ENCODE peak calls at places on chromosomes 5 and 9, in ten cellular contexts. One of them, this sample, is unnamed.

GRCh38 chr5:76401801-76402250 is 1.3 kb upstream of the IQGAP2 start:
- DNase-seq in H9: no peak
- DNase-seq in B cell: peak; percentile 66
- DNase-seq in mucosa of descending colon: peak; percentile 42
- DNase-seq in brain microvascular endothelial cell: no peak
- DNase-seq in lower leg skin: no peak
- DNase-seq in sigmoid colon: no peak
- DNase-seq in kidney: no peak
- DNase-seq in cardiac fibroblast: no peak
- DNase-seq in nephron progenitor cell: no peak
- DNase-seq in this sample: no peak

GRCh38 chr9:137550241-137550621 is at the start of gene PNPLA7:
- DNase-seq in B cell: peak; percentile 74
- DNase-seq in nephron progenitor cell: peak; percentile 74
- DNase-seq in lower leg skin: peak; percentile 92
- DNase-seq in cardiac fibroblast: peak; percentile 86
- DNase-seq in brain microvascular endothelial cell: peak; percentile 49
- DNase-seq in kidney: peak; percentile 96
- DNase-seq in mucosa of descending colon: peak; percentile 93
- DNase-seq in H9: peak; percentile 86
- DNase-seq in sigmoid colon: peak; percentile 95
- DNase-seq in this sample: peak; percentile 93

GRCh38 chr9:76200730-76201129 is 193.5 kb downstream of the RFK start:
- DNase-seq in brain microvascular endothelial cell: no peak
- DNase-seq in mucosa of descending colon: no peak
- DNase-seq in lower leg skin: no peak
- DNase-seq in kidney: no peak
- DNase-seq in sigmoid colon: no peak
- DNase-seq in B cell: no peak
- DNase-seq in H9: no peak
- DNase-seq in nephron progenitor cell: no peak
- DNase-seq in cardiac fibroblast: no peak
- DNase-seq in this sample: no peak

GRCh38 chr9:133959171-133959570 is 33.0 kb downstream of the VAV2 start:
- DNase-seq in H9: no peak
- DNase-seq in kidney: peak; percentile 63
- DNase-seq in brain microvascular endothelial cell: no peak
- DNase-seq in sigmoid colon: no peak
- DNase-seq in lower leg skin: no peak
- DNase-seq in nephron progenitor cell: no peak
- DNase-seq in B cell: no peak
- DNase-seq in cardiac fibroblast: no peak
- DNase-seq in mucosa of descending colon: no peak
- DNase-seq in this sample: no peak

GRCh38 chr9:129140397-129141065 is 29.3 kb downstream of the PTPA start:
- DNase-seq in brain microvascular endothelial cell: peak; percentile 47
- DNase-seq in kidney: no peak
- DNase-seq in nephron progenitor cell: peak; percentile 31
- DNase-seq in cardiac fibroblast: peak; percentile 70
- DNase-seq in B cell: no peak
- DNase-seq in H9: peak; percentile 77
- DNase-seq in mucosa of descending colon: peak; percentile 63
- DNase-seq in sigmoid colon: peak; percentile 79
- DNase-seq in lower leg skin: no peak
- DNase-seq in this sample: no peak

GRCh38 chr5:71528206-71528605 is 58.9 kb upstream of the MCCC2 start:
- DNase-seq in sigmoid colon: no peak
- DNase-seq in H9: no peak
- DNase-seq in kidney: no peak
- DNase-seq in nephron progenitor cell: no peak
- DNase-seq in cardiac fibroblast: peak; percentile 24
- DNase-seq in brain microvascular endothelial cell: no peak
- DNase-seq in B cell: no peak
- DNase-seq in mucosa of descending colon: no peak
- DNase-seq in lower leg skin: no peak
- DNase-seq in this sample: no peak

GRCh38 chr5:139873033-139873794 is 77.6 kb downstream of the PSD2 start:
- DNase-seq in H9: no peak
- DNase-seq in B cell: no peak
- DNase-seq in brain microvascular endothelial cell: no peak
- DNase-seq in nephron progenitor cell: no peak
- DNase-seq in cardiac fibroblast: no peak
- DNase-seq in lower leg skin: no peak
- DNase-seq in kidney: peak; percentile 35
- DNase-seq in mucosa of descending colon: no peak
- DNase-seq in sigmoid colon: no peak
- DNase-seq in this sample: no peak

GRCh38 chr5:89279458-89280036 is 396.6 kb upstream of the MEF2C start:
- DNase-seq in mucosa of descending colon: no peak
- DNase-seq in cardiac fibroblast: no peak
- DNase-seq in B cell: no peak
- DNase-seq in H9: no peak
- DNase-seq in brain microvascular endothelial cell: no peak
- DNase-seq in kidney: no peak
- DNase-seq in lower leg skin: no peak
- DNase-seq in sigmoid colon: no peak
- DNase-seq in nephron progenitor cell: no peak
- DNase-seq in this sample: no peak

GRCh38 chr9:83403864-83404263 is 134.3 kb downstream of the FRMD3 start:
- DNase-seq in cardiac fibroblast: peak; percentile 67
- DNase-seq in nephron progenitor cell: no peak
- DNase-seq in H9: no peak
- DNase-seq in kidney: no peak
- DNase-seq in sigmoid colon: no peak
- DNase-seq in brain microvascular endothelial cell: peak; percentile 52
- DNase-seq in B cell: no peak
- DNase-seq in lower leg skin: no peak
- DNase-seq in mucosa of descending colon: no peak
- DNase-seq in this sample: no peak

GRCh38 chr5:3348576-3349535 is 246.8 kb upstream of the IRX1 start:
- DNase-seq in brain microvascular endothelial cell: no peak
- DNase-seq in H9: peak; percentile 17
- DNase-seq in sigmoid colon: peak; percentile 48
- DNase-seq in nephron progenitor cell: no peak
- DNase-seq in B cell: no peak
- DNase-seq in mucosa of descending colon: no peak
- DNase-seq in cardiac fibroblast: no peak
- DNase-seq in kidney: peak; percentile 48
- DNase-seq in lower leg skin: peak; percentile 9
- DNase-seq in this sample: no peak

GRCh38 chr9:93945400-93946337 is 9.5 kb downstream of the BARX1 start:
- DNase-seq in mucosa of descending colon: peak; percentile 36
- DNase-seq in lower leg skin: no peak
- DNase-seq in nephron progenitor cell: no peak
- DNase-seq in sigmoid colon: no peak
- DNase-seq in brain microvascular endothelial cell: no peak
- DNase-seq in B cell: no peak
- DNase-seq in H9: no peak
- DNase-seq in cardiac fibroblast: no peak
- DNase-seq in kidney: no peak
- DNase-seq in this sample: no peak

GRCh38 chr5:143560378-143560777 is 156.9 kb upstream of the NR3C1 start:
- DNase-seq in brain microvascular endothelial cell: no peak
- DNase-seq in nephron progenitor cell: no peak
- DNase-seq in cardiac fibroblast: no peak
- DNase-seq in B cell: no peak
- DNase-seq in lower leg skin: no peak
- DNase-seq in H9: no peak
- DNase-seq in kidney: no peak
- DNase-seq in mucosa of descending colon: no peak
- DNase-seq in sigmoid colon: no peak
- DNase-seq in this sample: no peak

GRCh38 chr9:9003184-9003583 is 1203.6 kb upstream of the DMAC1 start:
- DNase-seq in H9: no peak
- DNase-seq in kidney: no peak
- DNase-seq in mucosa of descending colon: peak; percentile 21
- DNase-seq in lower leg skin: no peak
- DNase-seq in brain microvascular endothelial cell: peak; percentile 13
- DNase-seq in sigmoid colon: no peak
- DNase-seq in cardiac fibroblast: no peak
- DNase-seq in nephron progenitor cell: no peak
- DNase-seq in B cell: no peak
- DNase-seq in this sample: peak; percentile 73

GRCh38 chr9:22381170-22381569 is 65.5 kb upstream of the DMRTA1 start:
- DNase-seq in sigmoid colon: no peak
- DNase-seq in H9: no peak
- DNase-seq in B cell: no peak
- DNase-seq in nephron progenitor cell: no peak
- DNase-seq in kidney: no peak
- DNase-seq in lower leg skin: no peak
- DNase-seq in brain microvascular endothelial cell: no peak
- DNase-seq in cardiac fibroblast: no peak
- DNase-seq in mucosa of descending colon: no peak
- DNase-seq in this sample: no peak

GRCh38 chr5:177094224-177095087 is 7.7 kb downstream of the FGFR4 start:
- DNase-seq in nephron progenitor cell: no peak
- DNase-seq in lower leg skin: no peak
- DNase-seq in sigmoid colon: peak; percentile 96
- DNase-seq in kidney: peak; percentile 93
- DNase-seq in brain microvascular endothelial cell: peak; percentile 14
- DNase-seq in H9: no peak
- DNase-seq in mucosa of descending colon: peak; percentile 63
- DNase-seq in cardiac fibroblast: peak; percentile 94
- DNase-seq in B cell: no peak
- DNase-seq in this sample: peak; percentile 86

GRCh38 chr9:6567140-6567591 is 78.4 kb downstream of the GLDC start:
- DNase-seq in mucosa of descending colon: no peak
- DNase-seq in cardiac fibroblast: peak; percentile 91
- DNase-seq in B cell: no peak
- DNase-seq in lower leg skin: no peak
- DNase-seq in brain microvascular endothelial cell: peak; percentile 94
- DNase-seq in kidney: no peak
- DNase-seq in nephron progenitor cell: no peak
- DNase-seq in H9: no peak
- DNase-seq in sigmoid colon: no peak
- DNase-seq in this sample: no peak

GRCh38 chr5:74673011-74673790 is 11.8 kb upstream of the HEXB start:
- DNase-seq in H9: no peak
- DNase-seq in mucosa of descending colon: no peak
- DNase-seq in B cell: no peak
- DNase-seq in brain microvascular endothelial cell: no peak
- DNase-seq in cardiac fibroblast: peak; percentile 65
- DNase-seq in lower leg skin: no peak
- DNase-seq in sigmoid colon: no peak
- DNase-seq in kidney: no peak
- DNase-seq in nephron progenitor cell: no peak
- DNase-seq in this sample: peak; percentile 35

GRCh38 chr5:43154424-43154823 is 33.7 kb downstream of the ZNF131 start:
- DNase-seq in B cell: no peak
- DNase-seq in cardiac fibroblast: no peak
- DNase-seq in mucosa of descending colon: no peak
- DNase-seq in sigmoid colon: no peak
- DNase-seq in nephron progenitor cell: no peak
- DNase-seq in brain microvascular endothelial cell: no peak
- DNase-seq in kidney: no peak
- DNase-seq in lower leg skin: no peak
- DNase-seq in H9: no peak
- DNase-seq in this sample: no peak

GRCh38 chr9:137459601-137460362 is 648 bp upstream of the NSMF start:
- DNase-seq in H9: no peak
- DNase-seq in brain microvascular endothelial cell: no peak
- DNase-seq in cardiac fibroblast: no peak
- DNase-seq in kidney: peak; percentile 80
- DNase-seq in sigmoid colon: no peak
- DNase-seq in lower leg skin: no peak
- DNase-seq in nephron progenitor cell: no peak
- DNase-seq in B cell: no peak
- DNase-seq in mucosa of descending colon: no peak
- DNase-seq in this sample: no peak

DNA sequence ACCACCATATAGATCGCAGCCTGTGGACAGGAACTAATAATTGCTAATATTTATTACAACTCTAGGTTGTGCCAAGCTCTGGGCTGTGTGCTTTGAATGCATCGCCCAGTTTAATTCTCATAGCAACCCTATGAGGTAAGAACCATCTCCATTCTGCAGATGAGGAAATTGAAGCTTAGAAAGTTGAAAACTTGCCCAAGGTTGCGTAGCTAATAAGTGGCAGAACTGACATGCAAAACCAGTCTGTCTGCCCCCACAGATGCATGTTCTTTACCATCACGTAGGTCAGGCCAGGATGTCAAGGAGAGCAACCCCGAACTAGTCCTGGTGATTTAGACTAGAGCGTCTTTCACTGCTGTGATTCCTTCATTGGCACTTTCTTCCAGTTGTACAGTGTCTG is 15.6 kb downstream of the WWC1 start:
- DNase-seq in kidney: no peak
- DNase-seq in brain microvascular endothelial cell: no peak
- DNase-seq in B cell: no peak
- DNase-seq in lower leg skin: no peak
- DNase-seq in H9: no peak
- DNase-seq in sigmoid colon: no peak
- DNase-seq in mucosa of descending colon: no peak
- DNase-seq in nephron progenitor cell: no peak
- DNase-seq in cardiac fibroblast: no peak
- DNase-seq in this sample: no peak
- TF ChIP-seq CTCF in kidney: no peak
- TF ChIP-seq CTCF in brain microvascular endothelial cell: no peak
- TF ChIP-seq CTCF in B cell: no peak
- TF ChIP-seq CTCF in lower leg skin: no peak
- TF ChIP-seq CTCF in H9: no peak
- TF ChIP-seq CTCF in sigmoid colon: no peak
- TF ChIP-seq CTCF in mucosa of descending colon: no peak
- TF ChIP-seq CTCF in nephron progenitor cell: no peak
- TF ChIP-seq CTCF in cardiac fibroblast: no peak
- TF ChIP-seq CTCF in this sample: no peak

GRCh38 chr5:45639038-45639437 is 57.1 kb downstream of the HCN1 start:
- DNase-seq in mucosa of descending colon: no peak
- DNase-seq in nephron progenitor cell: no peak
- DNase-seq in cardiac fibroblast: no peak
- DNase-seq in kidney: no peak
- DNase-seq in lower leg skin: no peak
- DNase-seq in H9: no peak
- DNase-seq in sigmoid colon: no peak
- DNase-seq in brain microvascular endothelial cell: no peak
- DNase-seq in B cell: no peak
- DNase-seq in this sample: no peak
- TF ChIP-seq CTCF in mucosa of descending colon: no peak
- TF ChIP-seq CTCF in nephron progenitor cell: peak; percentile 37
- TF ChIP-seq CTCF in cardiac fibroblast: no peak
- TF ChIP-seq CTCF in kidney: no peak
- TF ChIP-seq CTCF in lower leg skin: no peak
- TF ChIP-seq CTCF in H9: peak; percentile 64
- TF ChIP-seq CTCF in sigmoid colon: no peak
- TF ChIP-seq CTCF in brain microvascular endothelial cell: no peak
- TF ChIP-seq CTCF in B cell: no peak
- TF ChIP-seq CTCF in this sample: no peak

GRCh38 chr9:18441245-18441644 is 32.7 kb upstream of the ADAMTSL1 start:
- DNase-seq in cardiac fibroblast: no peak
- DNase-seq in brain microvascular endothelial cell: peak; percentile 37
- DNase-seq in B cell: no peak
- DNase-seq in sigmoid colon: no peak
- DNase-seq in H9: no peak
- DNase-seq in nephron progenitor cell: no peak
- DNase-seq in mucosa of descending colon: no peak
- DNase-seq in lower leg skin: no peak
- DNase-seq in kidney: no peak
- DNase-seq in this sample: no peak
- TF ChIP-seq CTCF in cardiac fibroblast: no peak
- TF ChIP-seq CTCF in brain microvascular endothelial cell: no peak
- TF ChIP-seq CTCF in B cell: no peak
- TF ChIP-seq CTCF in sigmoid colon: no peak
- TF ChIP-seq CTCF in H9: no peak
- TF ChIP-seq CTCF in nephron progenitor cell: no peak
- TF ChIP-seq CTCF in mucosa of descending colon: no peak
- TF ChIP-seq CTCF in lower leg skin: no peak
- TF ChIP-seq CTCF in kidney: no peak
- TF ChIP-seq CTCF in this sample: no peak

GRCh38 chr5:15463231-15463630 is 36.7 kb upstream of the FBXL7 start:
- DNase-seq in H9: no peak
- DNase-seq in sigmoid colon: no peak
- DNase-seq in cardiac fibroblast: peak; percentile 55
- DNase-seq in nephron progenitor cell: no peak
- DNase-seq in mucosa of descending colon: no peak
- DNase-seq in kidney: no peak
- DNase-seq in lower leg skin: no peak
- DNase-seq in brain microvascular endothelial cell: peak; percentile 13
- DNase-seq in B cell: no peak
- DNase-seq in this sample: no peak
- TF ChIP-seq CTCF in H9: peak; percentile 80
- TF ChIP-seq CTCF in sigmoid colon: no peak
- TF ChIP-seq CTCF in cardiac fibroblast: peak; percentile 54
- TF ChIP-seq CTCF in nephron progenitor cell: peak; percentile 30
- TF ChIP-seq CTCF in mucosa of descending colon: no peak
- TF ChIP-seq CTCF in kidney: peak; percentile 36
- TF ChIP-seq CTCF in lower leg skin: no peak
- TF ChIP-seq CTCF in brain microvascular endothelial cell: peak; percentile 60
- TF ChIP-seq CTCF in B cell: no peak
- TF ChIP-seq CTCF in this sample: no peak